ENCODE peak calls at places on chromosomes 5 and 9, in nine cellular contexts. One of them, this sample, is unnamed.

GRCh38 chr5:40497573-40497972 is 182.1 kb upstream of the PTGER4 start:
- DNase-seq in GM13977: no peak
- DNase-seq in COR-L47: no peak
- DNase-seq in ACHN: no peak
- DNase-seq in small intestine: no peak
- DNase-seq in Kasumi-1: no peak
- DNase-seq in NCI-H69: no peak
- DNase-seq in LoVo: no peak
- DNase-seq in foreskin fibroblast: no peak
- DNase-seq in this sample: no peak

GRCh38 chr5:72836810-72837209 is 20.3 kb downstream of the TNPO1 start:
- DNase-seq in foreskin fibroblast: no peak
- DNase-seq in GM13977: no peak
- DNase-seq in NCI-H69: no peak
- DNase-seq in small intestine: no peak
- DNase-seq in COR-L47: no peak
- DNase-seq in LoVo: no peak
- DNase-seq in ACHN: no peak
- DNase-seq in Kasumi-1: no peak
- DNase-seq in this sample: no peak

GRCh38 chr5:101424530-101425175 is 521.6 kb upstream of the ST8SIA4 start:
- DNase-seq in ACHN: peak
- DNase-seq in small intestine: no peak
- DNase-seq in Kasumi-1: no peak
- DNase-seq in NCI-H69: no peak
- DNase-seq in LoVo: no peak
- DNase-seq in foreskin fibroblast: peak
- DNase-seq in GM13977: no peak
- DNase-seq in COR-L47: no peak
- DNase-seq in this sample: no peak

GRCh38 chr5:60872892-60873291 is 28.8 kb upstream of the ELOVL7 start:
- DNase-seq in COR-L47: no peak
- DNase-seq in LoVo: no peak
- DNase-seq in NCI-H69: no peak
- DNase-seq in foreskin fibroblast: no peak
- DNase-seq in small intestine: no peak
- DNase-seq in ACHN: no peak
- DNase-seq in GM13977: no peak
- DNase-seq in Kasumi-1: no peak
- DNase-seq in this sample: no peak

GRCh38 chr9:2613730-2614271 is 7.8 kb upstream of the VLDLR start:
- DNase-seq in LoVo: no peak
- DNase-seq in NCI-H69: peak
- DNase-seq in foreskin fibroblast: no peak
- DNase-seq in GM13977: no peak
- DNase-seq in Kasumi-1: no peak
- DNase-seq in ACHN: no peak
- DNase-seq in COR-L47: peak
- DNase-seq in small intestine: no peak
- DNase-seq in this sample: no peak

GRCh38 chr9:127305450-127306226 is 41.1 kb downstream of the GARNL3 start:
- DNase-seq in LoVo: no peak
- DNase-seq in Kasumi-1: no peak
- DNase-seq in foreskin fibroblast: no peak
- DNase-seq in GM13977: no peak
- DNase-seq in ACHN: peak
- DNase-seq in small intestine: no peak
- DNase-seq in NCI-H69: peak
- DNase-seq in COR-L47: no peak
- DNase-seq in this sample: no peak

GRCh38 chr5:65481171-65481575 is 547 bp downstream of the ADAMTS6 start:
- DNase-seq in COR-L47: no peak
- DNase-seq in GM13977: no peak
- DNase-seq in ACHN: peak
- DNase-seq in foreskin fibroblast: no peak
- DNase-seq in Kasumi-1: no peak
- DNase-seq in NCI-H69: no peak
- DNase-seq in small intestine: peak
- DNase-seq in LoVo: no peak
- DNase-seq in this sample: no peak

GRCh38 chr5:57862471-57863282 is 380.1 kb upstream of the ACTBL2 start:
- DNase-seq in foreskin fibroblast: peak
- DNase-seq in LoVo: no peak
- DNase-seq in ACHN: no peak
- DNase-seq in Kasumi-1: no peak
- DNase-seq in small intestine: no peak
- DNase-seq in GM13977: no peak
- DNase-seq in COR-L47: no peak
- DNase-seq in NCI-H69: no peak
- DNase-seq in this sample: no peak

GRCh38 chr5:74259572-74259971 is 381.0 kb downstream of the ENC1 start:
- DNase-seq in COR-L47: no peak
- DNase-seq in NCI-H69: no peak
- DNase-seq in foreskin fibroblast: no peak
- DNase-seq in LoVo: no peak
- DNase-seq in small intestine: no peak
- DNase-seq in GM13977: no peak
- DNase-seq in ACHN: no peak
- DNase-seq in Kasumi-1: no peak
- DNase-seq in this sample: no peak

This sample was measured in memory B cell.